ENCODE peak calls at places on chromosomes 3 and 15, in eight cellular contexts. One of them, this sample, is unnamed.

GRCh38 chr3:37386627-37387230 is 212.3 kb upstream of the LRRFIP2 start:
- DNase-seq in SHP77: no peak
- DNase-seq in HCEC 1CT: no peak
- DNase-seq in globus pallidus: no peak
- DNase-seq in CD8-positive, alpha-beta memory T cell: no peak
- DNase-seq in T follicular helper cell: no peak
- DNase-seq in Calu3: no peak
- DNase-seq in activated B cell treated with CpG ODN at 0.5 μM for 24 hours: no peak
- DNase-seq in this sample: no peak

GRCh38 chr3:126300761-126301481 is 56.3 kb downstream of the KLF15 start:
- DNase-seq in SHP77: no peak
- DNase-seq in HCEC 1CT: no peak
- DNase-seq in globus pallidus: peak
- DNase-seq in CD8-positive, alpha-beta memory T cell: no peak
- DNase-seq in T follicular helper cell: no peak
- DNase-seq in Calu3: no peak
- DNase-seq in activated B cell treated with CpG ODN at 0.5 μM for 24 hours: no peak
- DNase-seq in this sample: peak

GRCh38 chr3:186705882-186706780 is 11.0 kb upstream of the KNG1 start:
- DNase-seq in SHP77: no peak
- DNase-seq in HCEC 1CT: no peak
- DNase-seq in globus pallidus: no peak
- DNase-seq in CD8-positive, alpha-beta memory T cell: no peak
- DNase-seq in T follicular helper cell: no peak
- DNase-seq in Calu3: no peak
- DNase-seq in activated B cell treated with CpG ODN at 0.5 μM for 24 hours: no peak
- DNase-seq in this sample: no peak

GRCh38 chr15:89802986-89803820 is 11.4 kb downstream of the ANPEP start:
- DNase-seq in SHP77: no peak
- DNase-seq in HCEC 1CT: no peak
- DNase-seq in globus pallidus: no peak
- DNase-seq in CD8-positive, alpha-beta memory T cell: no peak
- DNase-seq in T follicular helper cell: no peak
- DNase-seq in Calu3: no peak
- DNase-seq in activated B cell treated with CpG ODN at 0.5 μM for 24 hours: no peak
- DNase-seq in this sample: no peak

GRCh38 chr3:32383136-32383711 is 8.4 kb upstream of the CMTM7 start:
- DNase-seq in SHP77: no peak
- DNase-seq in HCEC 1CT: no peak
- DNase-seq in globus pallidus: no peak
- DNase-seq in CD8-positive, alpha-beta memory T cell: no peak
- DNase-seq in T follicular helper cell: no peak
- DNase-seq in Calu3: no peak
- DNase-seq in activated B cell treated with CpG ODN at 0.5 μM for 24 hours: no peak
- DNase-seq in this sample: no peak

GRCh38 chr3:72279068-72279598 is 494.2 kb upstream of the PROK2 start:
- DNase-seq in SHP77: no peak
- DNase-seq in HCEC 1CT: no peak
- DNase-seq in globus pallidus: no peak
- DNase-seq in CD8-positive, alpha-beta memory T cell: no peak
- DNase-seq in T follicular helper cell: no peak
- DNase-seq in Calu3: no peak
- DNase-seq in activated B cell treated with CpG ODN at 0.5 μM for 24 hours: no peak
- DNase-seq in this sample: no peak

GRCh38 chr3:182172534-182172933 is 460.8 kb downstream of the SOX2 start:
- DNase-seq in SHP77: no peak
- DNase-seq in HCEC 1CT: no peak
- DNase-seq in globus pallidus: no peak
- DNase-seq in CD8-positive, alpha-beta memory T cell: no peak
- DNase-seq in T follicular helper cell: no peak
- DNase-seq in Calu3: no peak
- DNase-seq in activated B cell treated with CpG ODN at 0.5 μM for 24 hours: no peak
- DNase-seq in this sample: no peak

GRCh38 chr3:61564405-61565059 is 3.2 kb downstream of the PTPRG start:
- DNase-seq in SHP77: no peak
- DNase-seq in HCEC 1CT: peak
- DNase-seq in globus pallidus: peak
- DNase-seq in CD8-positive, alpha-beta memory T cell: no peak
- DNase-seq in T follicular helper cell: no peak
- DNase-seq in Calu3: peak
- DNase-seq in activated B cell treated with CpG ODN at 0.5 μM for 24 hours: no peak
- DNase-seq in this sample: peak

GRCh38 chr3:21170964-21171363 is 580.0 kb downstream of the ZNF385D start:
- DNase-seq in SHP77: no peak
- DNase-seq in HCEC 1CT: no peak
- DNase-seq in globus pallidus: no peak
- DNase-seq in CD8-positive, alpha-beta memory T cell: no peak
- DNase-seq in T follicular helper cell: no peak
- DNase-seq in Calu3: peak
- DNase-seq in activated B cell treated with CpG ODN at 0.5 μM for 24 hours: no peak
- DNase-seq in this sample: peak

GRCh38 chr3:172106989-172107388 is 67.6 kb downstream of the FNDC3B start:
- DNase-seq in SHP77: no peak
- DNase-seq in HCEC 1CT: no peak
- DNase-seq in globus pallidus: peak
- DNase-seq in CD8-positive, alpha-beta memory T cell: peak
- DNase-seq in T follicular helper cell: peak
- DNase-seq in Calu3: no peak
- DNase-seq in activated B cell treated with CpG ODN at 0.5 μM for 24 hours: no peak
- DNase-seq in this sample: no peak

GRCh38 chr3:110731148-110731547 is 340.5 kb upstream of the NECTIN3 start:
- DNase-seq in SHP77: no peak
- DNase-seq in HCEC 1CT: no peak
- DNase-seq in globus pallidus: no peak
- DNase-seq in CD8-positive, alpha-beta memory T cell: no peak
- DNase-seq in T follicular helper cell: no peak
- DNase-seq in Calu3: no peak
- DNase-seq in activated B cell treated with CpG ODN at 0.5 μM for 24 hours: no peak
- DNase-seq in this sample: peak

GRCh38 chr3:168249539-168250414 is 154.1 kb upstream of the GOLIM4 start:
- DNase-seq in SHP77: peak
- DNase-seq in HCEC 1CT: peak
- DNase-seq in globus pallidus: peak
- DNase-seq in CD8-positive, alpha-beta memory T cell: no peak
- DNase-seq in T follicular helper cell: no peak
- DNase-seq in Calu3: peak
- DNase-seq in activated B cell treated with CpG ODN at 0.5 μM for 24 hours: peak
- DNase-seq in this sample: peak

GRCh38 chr3:168220609-168221008 is 124.9 kb upstream of the GOLIM4 start:
- DNase-seq in SHP77: no peak
- DNase-seq in HCEC 1CT: no peak
- DNase-seq in globus pallidus: no peak
- DNase-seq in CD8-positive, alpha-beta memory T cell: no peak
- DNase-seq in T follicular helper cell: no peak
- DNase-seq in Calu3: no peak
- DNase-seq in activated B cell treated with CpG ODN at 0.5 μM for 24 hours: no peak
- DNase-seq in this sample: peak

GRCh38 chr15:38671675-38672141 is 107.1 kb upstream of the RASGRP1 start:
- DNase-seq in SHP77: no peak
- DNase-seq in HCEC 1CT: peak
- DNase-seq in globus pallidus: no peak
- DNase-seq in CD8-positive, alpha-beta memory T cell: peak
- DNase-seq in T follicular helper cell: peak
- DNase-seq in Calu3: no peak
- DNase-seq in activated B cell treated with CpG ODN at 0.5 μM for 24 hours: peak
- DNase-seq in this sample: peak

GRCh38 chr3:190041333-190042041 is 79.2 kb downstream of the P3H2 start:
- DNase-seq in SHP77: no peak
- DNase-seq in HCEC 1CT: no peak
- DNase-seq in globus pallidus: no peak
- DNase-seq in CD8-positive, alpha-beta memory T cell: no peak
- DNase-seq in T follicular helper cell: no peak
- DNase-seq in Calu3: no peak
- DNase-seq in activated B cell treated with CpG ODN at 0.5 μM for 24 hours: no peak
- DNase-seq in this sample: peak

GRCh38 chr15:45307230-45307924 is 55.3 kb downstream of the SLC28A2 start:
- DNase-seq in SHP77: no peak
- DNase-seq in HCEC 1CT: peak
- DNase-seq in globus pallidus: peak
- DNase-seq in CD8-positive, alpha-beta memory T cell: peak
- DNase-seq in T follicular helper cell: no peak
- DNase-seq in Calu3: peak
- DNase-seq in activated B cell treated with CpG ODN at 0.5 μM for 24 hours: no peak
- DNase-seq in this sample: peak

GRCh38 chr3:159844383-159844730 is 144.3 kb upstream of the IL12A start:
- DNase-seq in SHP77: no peak
- DNase-seq in HCEC 1CT: no peak
- DNase-seq in globus pallidus: no peak
- DNase-seq in CD8-positive, alpha-beta memory T cell: no peak
- DNase-seq in T follicular helper cell: no peak
- DNase-seq in Calu3: no peak
- DNase-seq in activated B cell treated with CpG ODN at 0.5 μM for 24 hours: no peak
- DNase-seq in this sample: no peak

GRCh38 chr15:42511010-42511396 is 15.6 kb downstream of the SNAP23 start:
- DNase-seq in SHP77: no peak
- DNase-seq in HCEC 1CT: peak
- DNase-seq in globus pallidus: no peak
- DNase-seq in CD8-positive, alpha-beta memory T cell: no peak
- DNase-seq in T follicular helper cell: no peak
- DNase-seq in Calu3: no peak
- DNase-seq in activated B cell treated with CpG ODN at 0.5 μM for 24 hours: no peak
- DNase-seq in this sample: peak

GRCh38 chr15:89112341-89112971 is 24.2 kb downstream of the ABHD2 start:
- DNase-seq in SHP77: no peak
- DNase-seq in HCEC 1CT: peak
- DNase-seq in globus pallidus: peak
- DNase-seq in CD8-positive, alpha-beta memory T cell: no peak
- DNase-seq in T follicular helper cell: no peak
- DNase-seq in Calu3: peak
- DNase-seq in activated B cell treated with CpG ODN at 0.5 μM for 24 hours: no peak
- DNase-seq in this sample: peak

GRCh38 chr15:35458176-35458856 is 87.6 kb downstream of the DPH6 start:
- DNase-seq in SHP77: no peak
- DNase-seq in HCEC 1CT: peak
- DNase-seq in globus pallidus: no peak
- DNase-seq in CD8-positive, alpha-beta memory T cell: no peak
- DNase-seq in T follicular helper cell: no peak
- DNase-seq in Calu3: no peak
- DNase-seq in activated B cell treated with CpG ODN at 0.5 μM for 24 hours: no peak
- DNase-seq in this sample: peak

GRCh38 chr3:89184596-89184995 is 77.2 kb downstream of the EPHA3 start:
- DNase-seq in SHP77: no peak
- DNase-seq in HCEC 1CT: no peak
- DNase-seq in globus pallidus: no peak
- DNase-seq in CD8-positive, alpha-beta memory T cell: no peak
- DNase-seq in T follicular helper cell: no peak
- DNase-seq in Calu3: no peak
- DNase-seq in activated B cell treated with CpG ODN at 0.5 μM for 24 hours: no peak
- DNase-seq in this sample: no peak

GRCh38 chr3:140572334-140572733 is 105.5 kb upstream of the TRIM42 start:
- DNase-seq in SHP77: no peak
- DNase-seq in HCEC 1CT: no peak
- DNase-seq in globus pallidus: no peak
- DNase-seq in CD8-positive, alpha-beta memory T cell: no peak
- DNase-seq in T follicular helper cell: no peak
- DNase-seq in Calu3: no peak
- DNase-seq in activated B cell treated with CpG ODN at 0.5 μM for 24 hours: no peak
- DNase-seq in this sample: no peak

GRCh38 chr3:126773167-126773566 is 69.1 kb downstream of the CHCHD6 start:
- DNase-seq in SHP77: no peak
- DNase-seq in HCEC 1CT: no peak
- DNase-seq in globus pallidus: no peak
- DNase-seq in CD8-positive, alpha-beta memory T cell: no peak
- DNase-seq in T follicular helper cell: no peak
- DNase-seq in Calu3: no peak
- DNase-seq in activated B cell treated with CpG ODN at 0.5 μM for 24 hours: no peak
- DNase-seq in this sample: no peak

This sample was measured in EH.